ENCODE peak calls at places on chromosomes 6 and 20, in seven cellular contexts. One of them, this sample, is unnamed.

GRCh38 chr20:9467995-9468394 is 46.4 kb upstream of the LAMP5 start:
- DNase-seq in activated B cell treated with CpG ODN at 0.5 μM for 24 hours: no peak
- DNase-seq in stomach: no peak
- DNase-seq in AG09309: no peak
- DNase-seq in omental fat pad: no peak
- DNase-seq in lower lobe of right lung: no peak
- DNase-seq in lung: no peak
- DNase-seq in this sample: no peak

GRCh38 chr20:11912664-11913415 is 4.9 kb upstream of the BTBD3 start:
- DNase-seq in activated B cell treated with CpG ODN at 0.5 μM for 24 hours: no peak
- DNase-seq in stomach: no peak
- DNase-seq in AG09309: no peak
- DNase-seq in omental fat pad: no peak
- DNase-seq in lower lobe of right lung: no peak
- DNase-seq in lung: no peak
- DNase-seq in this sample: no peak

GRCh38 chr6:7770111-7770510 is 44.2 kb downstream of the BMP6 start:
- DNase-seq in activated B cell treated with CpG ODN at 0.5 μM for 24 hours: no peak
- DNase-seq in stomach: no peak
- DNase-seq in AG09309: no peak
- DNase-seq in omental fat pad: no peak
- DNase-seq in lower lobe of right lung: no peak
- DNase-seq in lung: no peak
- DNase-seq in this sample: no peak

GRCh38 chr6:41446132-41446531 is 100.0 kb upstream of the FOXP4 start:
- DNase-seq in activated B cell treated with CpG ODN at 0.5 μM for 24 hours: no peak
- DNase-seq in stomach: no peak
- DNase-seq in AG09309: no peak
- DNase-seq in omental fat pad: no peak
- DNase-seq in lower lobe of right lung: no peak
- DNase-seq in lung: no peak
- DNase-seq in this sample: no peak

GRCh38 chr6:30842754-30843610 is 41.3 kb upstream of the DDR1 start:
- DNase-seq in activated B cell treated with CpG ODN at 0.5 μM for 24 hours: no peak
- DNase-seq in stomach: no peak
- DNase-seq in AG09309: no peak
- DNase-seq in omental fat pad: no peak
- DNase-seq in lower lobe of right lung: no peak
- DNase-seq in lung: no peak
- DNase-seq in this sample: no peak

GRCh38 chr6:12009180-12009748 is 2.8 kb upstream of the HIVEP1 start:
- DNase-seq in activated B cell treated with CpG ODN at 0.5 μM for 24 hours: no peak
- DNase-seq in stomach: peak
- DNase-seq in AG09309: no peak
- DNase-seq in omental fat pad: no peak
- DNase-seq in lower lobe of right lung: no peak
- DNase-seq in lung: no peak
- DNase-seq in this sample: no peak

GRCh38 chr6:1179571-1180459 is 132.1 kb upstream of the FOXQ1 start:
- DNase-seq in activated B cell treated with CpG ODN at 0.5 μM for 24 hours: no peak
- DNase-seq in stomach: no peak
- DNase-seq in AG09309: no peak
- DNase-seq in omental fat pad: no peak
- DNase-seq in lower lobe of right lung: no peak
- DNase-seq in lung: no peak
- DNase-seq in this sample: no peak

GRCh38 chr6:19297880-19298279 is 539.3 kb upstream of the ID4 start:
- DNase-seq in activated B cell treated with CpG ODN at 0.5 μM for 24 hours: no peak
- DNase-seq in stomach: no peak
- DNase-seq in AG09309: no peak
- DNase-seq in omental fat pad: no peak
- DNase-seq in lower lobe of right lung: no peak
- DNase-seq in lung: no peak
- DNase-seq in this sample: peak

GRCh38 chr20:36818831-36819230 is 45.3 kb upstream of the DSN1 start:
- DNase-seq in activated B cell treated with CpG ODN at 0.5 μM for 24 hours: no peak
- DNase-seq in stomach: no peak
- DNase-seq in AG09309: no peak
- DNase-seq in omental fat pad: no peak
- DNase-seq in lower lobe of right lung: no peak
- DNase-seq in lung: no peak
- DNase-seq in this sample: no peak

GRCh38 chr6:157530126-157530525 is 149.1 kb downstream of the ZDHHC14 start:
- DNase-seq in activated B cell treated with CpG ODN at 0.5 μM for 24 hours: no peak
- DNase-seq in stomach: no peak
- DNase-seq in AG09309: no peak
- DNase-seq in omental fat pad: no peak
- DNase-seq in lower lobe of right lung: no peak
- DNase-seq in lung: no peak
- DNase-seq in this sample: peak

GRCh38 chr6:43978473-43979360 is 148.5 kb downstream of the MRPL14 start:
- DNase-seq in activated B cell treated with CpG ODN at 0.5 μM for 24 hours: no peak
- DNase-seq in stomach: no peak
- DNase-seq in AG09309: no peak
- DNase-seq in omental fat pad: peak
- DNase-seq in lower lobe of right lung: no peak
- DNase-seq in lung: no peak
- DNase-seq in this sample: peak

GRCh38 chr6:71404145-71404966 is 115.7 kb downstream of the OGFRL1 start:
- DNase-seq in activated B cell treated with CpG ODN at 0.5 μM for 24 hours: no peak
- DNase-seq in stomach: no peak
- DNase-seq in AG09309: no peak
- DNase-seq in omental fat pad: no peak
- DNase-seq in lower lobe of right lung: no peak
- DNase-seq in lung: no peak
- DNase-seq in this sample: peak

GRCh38 chr6:155782320-155782730 is 326.7 kb upstream of the NOX3 start:
- DNase-seq in activated B cell treated with CpG ODN at 0.5 μM for 24 hours: no peak
- DNase-seq in stomach: peak
- DNase-seq in AG09309: peak
- DNase-seq in omental fat pad: no peak
- DNase-seq in lower lobe of right lung: no peak
- DNase-seq in lung: no peak
- DNase-seq in this sample: peak

GRCh38 chr6:88492241-88492640 is 326.1 kb upstream of the CNR1 start:
- DNase-seq in activated B cell treated with CpG ODN at 0.5 μM for 24 hours: no peak
- DNase-seq in stomach: no peak
- DNase-seq in AG09309: no peak
- DNase-seq in omental fat pad: no peak
- DNase-seq in lower lobe of right lung: no peak
- DNase-seq in lung: no peak
- DNase-seq in this sample: peak

GRCh38 chr20:22586645-22587310 is 2.4 kb upstream of the FOXA2 start:
- DNase-seq in activated B cell treated with CpG ODN at 0.5 μM for 24 hours: no peak
- DNase-seq in stomach: peak
- DNase-seq in AG09309: no peak
- DNase-seq in omental fat pad: peak
- DNase-seq in lower lobe of right lung: peak
- DNase-seq in lung: peak
- DNase-seq in this sample: peak

GRCh38 chr20:44431118-44431501 is 44.6 kb upstream of the TTPAL start:
- DNase-seq in activated B cell treated with CpG ODN at 0.5 μM for 24 hours: no peak
- DNase-seq in stomach: no peak
- DNase-seq in AG09309: no peak
- DNase-seq in omental fat pad: no peak
- DNase-seq in lower lobe of right lung: no peak
- DNase-seq in lung: no peak
- DNase-seq in this sample: no peak

GRCh38 chr20:57763235-57763595 is 53.4 kb upstream of the PMEPA1 start:
- DNase-seq in activated B cell treated with CpG ODN at 0.5 μM for 24 hours: no peak
- DNase-seq in stomach: no peak
- DNase-seq in AG09309: no peak
- DNase-seq in omental fat pad: no peak
- DNase-seq in lower lobe of right lung: no peak
- DNase-seq in lung: no peak
- DNase-seq in this sample: no peak

GRCh38 chr6:140052757-140053729 is 678.6 kb upstream of the CITED2 start:
- DNase-seq in activated B cell treated with CpG ODN at 0.5 μM for 24 hours: no peak
- DNase-seq in stomach: no peak
- DNase-seq in AG09309: no peak
- DNase-seq in omental fat pad: no peak
- DNase-seq in lower lobe of right lung: no peak
- DNase-seq in lung: no peak
- DNase-seq in this sample: no peak

GRCh38 chr6:27205375-27206278 is 41.9 kb upstream of the PRSS16 start:
- DNase-seq in activated B cell treated with CpG ODN at 0.5 μM for 24 hours: no peak
- DNase-seq in stomach: no peak
- DNase-seq in AG09309: no peak
- DNase-seq in omental fat pad: no peak
- DNase-seq in lower lobe of right lung: no peak
- DNase-seq in lung: no peak
- DNase-seq in this sample: no peak

GRCh38 chr20:16368645-16369292 is 204.5 kb downstream of the KIF16B start:
- DNase-seq in activated B cell treated with CpG ODN at 0.5 μM for 24 hours: no peak
- DNase-seq in stomach: no peak
- DNase-seq in AG09309: peak
- DNase-seq in omental fat pad: no peak
- DNase-seq in lower lobe of right lung: no peak
- DNase-seq in lung: no peak
- DNase-seq in this sample: peak

GRCh38 chr6:159723259-159723658 is 4.0 kb upstream of the WTAP start:
- DNase-seq in activated B cell treated with CpG ODN at 0.5 μM for 24 hours: no peak
- DNase-seq in stomach: no peak
- DNase-seq in AG09309: no peak
- DNase-seq in omental fat pad: no peak
- DNase-seq in lower lobe of right lung: no peak
- DNase-seq in lung: no peak
- DNase-seq in this sample: no peak

GRCh38 chr6:163872335-163872734 is 457.8 kb downstream of the QKI start:
- DNase-seq in activated B cell treated with CpG ODN at 0.5 μM for 24 hours: no peak
- DNase-seq in stomach: no peak
- DNase-seq in AG09309: peak
- DNase-seq in omental fat pad: no peak
- DNase-seq in lower lobe of right lung: no peak
- DNase-seq in lung: no peak
- DNase-seq in this sample: peak

DNA sequence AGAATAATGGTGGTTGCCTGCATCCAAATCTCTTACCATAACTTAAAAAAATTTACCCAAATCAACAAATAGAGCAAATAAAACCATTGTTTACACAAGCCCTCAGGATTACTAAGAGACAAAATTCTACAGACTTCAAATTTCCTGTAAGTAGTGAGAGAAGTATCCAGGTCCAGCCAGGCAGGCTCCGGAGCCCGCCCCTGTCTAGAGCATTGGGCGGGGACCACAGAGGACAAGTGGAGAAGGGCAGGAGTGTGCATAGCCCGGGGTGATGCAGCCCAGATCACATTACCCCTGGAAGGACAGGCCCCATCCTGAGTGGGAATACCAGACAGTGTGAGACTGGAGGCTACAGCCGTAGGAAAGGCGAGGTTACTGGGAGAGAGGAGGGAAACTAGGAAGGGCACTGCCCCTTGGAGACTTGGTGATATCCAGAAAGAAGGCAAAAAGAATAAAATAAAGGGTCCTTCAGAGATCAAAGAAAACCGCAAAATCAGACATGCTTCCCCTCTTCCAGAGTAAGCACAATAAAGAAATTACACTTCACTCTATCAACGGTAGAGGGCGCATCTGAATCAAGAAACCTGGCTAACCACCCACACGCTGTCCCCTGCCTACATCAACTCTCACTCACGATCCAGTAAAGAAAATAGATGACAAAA is 26.6 kb downstream of the RIN2 start:
- DNase-seq in activated B cell treated with CpG ODN at 0.5 μM for 24 hours: no peak
- DNase-seq in stomach: peak
- DNase-seq in AG09309: peak
- DNase-seq in omental fat pad: no peak
- DNase-seq in lower lobe of right lung: peak
- DNase-seq in lung: peak
- DNase-seq in this sample: peak
- TF ChIP-seq CTCF in activated B cell treated with CpG ODN at 0.5 μM for 24 hours: no peak
- TF ChIP-seq CTCF in stomach: peak
- TF ChIP-seq CTCF in AG09309: peak
- TF ChIP-seq CTCF in omental fat pad: peak
- TF ChIP-seq CTCF in lower lobe of right lung: peak
- TF ChIP-seq CTCF in lung: peak
- TF ChIP-seq CTCF in this sample: peak

GRCh38 chr6:36852481-36853147 is 13.4 kb upstream of the CPNE5 start:
- DNase-seq in activated B cell treated with CpG ODN at 0.5 μM for 24 hours: no peak
- DNase-seq in stomach: no peak
- DNase-seq in AG09309: peak
- DNase-seq in omental fat pad: no peak
- DNase-seq in lower lobe of right lung: no peak
- DNase-seq in lung: no peak
- DNase-seq in this sample: no peak
- TF ChIP-seq CTCF in activated B cell treated with CpG ODN at 0.5 μM for 24 hours: no peak
- TF ChIP-seq CTCF in stomach: no peak
- TF ChIP-seq CTCF in AG09309: peak
- TF ChIP-seq CTCF in omental fat pad: no peak
- TF ChIP-seq CTCF in lower lobe of right lung: no peak
- TF ChIP-seq CTCF in lung: no peak
- TF ChIP-seq CTCF in this sample: peak

GRCh38 chr6:150685860-150686259 is 86.2 kb downstream of the PLEKHG1 start:
- DNase-seq in activated B cell treated with CpG ODN at 0.5 μM for 24 hours: no peak
- DNase-seq in stomach: no peak
- DNase-seq in AG09309: no peak
- DNase-seq in omental fat pad: no peak
- DNase-seq in lower lobe of right lung: peak
- DNase-seq in lung: no peak
- DNase-seq in this sample: peak
- TF ChIP-seq CTCF in activated B cell treated with CpG ODN at 0.5 μM for 24 hours: no peak
- TF ChIP-seq CTCF in stomach: no peak
- TF ChIP-seq CTCF in AG09309: peak
- TF ChIP-seq CTCF in omental fat pad: no peak
- TF ChIP-seq CTCF in lower lobe of right lung: peak
- TF ChIP-seq CTCF in lung: no peak
- TF ChIP-seq CTCF in this sample: peak

DNA sequence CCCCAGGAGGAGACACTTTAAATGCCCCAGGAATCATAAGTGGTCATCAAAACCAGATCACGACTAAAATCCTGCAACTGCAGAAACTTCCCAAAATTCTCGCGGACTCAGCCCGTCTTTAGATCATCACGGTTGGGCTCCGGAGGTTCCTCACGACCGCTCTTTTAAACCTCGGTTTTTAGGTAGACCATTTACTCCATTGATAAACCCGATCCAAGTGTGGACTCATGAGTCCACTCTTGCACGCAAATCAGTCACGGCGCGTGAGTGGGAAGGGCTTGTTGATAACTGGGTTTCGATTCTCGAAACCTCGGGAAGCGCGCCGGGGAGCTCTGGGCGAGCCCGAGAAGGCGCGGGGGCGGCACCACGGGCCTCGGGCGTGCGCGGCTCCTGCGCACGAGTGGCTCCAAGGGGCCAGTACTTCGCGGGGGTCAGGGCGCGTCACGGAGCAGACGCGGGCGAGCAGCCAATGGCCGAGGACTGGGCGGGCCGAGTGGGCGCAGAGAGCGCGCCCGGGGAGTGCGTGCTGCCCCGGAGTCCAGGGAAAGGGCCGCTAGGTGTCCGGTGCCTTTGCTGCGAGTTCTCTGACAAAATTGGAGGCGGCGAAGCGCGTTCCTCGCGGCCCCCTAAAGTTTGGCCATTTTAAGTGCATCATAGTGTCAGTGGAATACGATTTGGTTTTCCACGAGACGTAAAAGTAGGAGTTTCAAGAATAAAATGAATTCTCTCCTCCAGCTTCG is 658 bp upstream of the TENT5A start:
- DNase-seq in activated B cell treated with CpG ODN at 0.5 μM for 24 hours: peak
- DNase-seq in stomach: peak
- DNase-seq in AG09309: peak
- DNase-seq in omental fat pad: peak
- DNase-seq in lower lobe of right lung: peak
- DNase-seq in lung: peak
- DNase-seq in this sample: peak
- TF ChIP-seq CTCF in activated B cell treated with CpG ODN at 0.5 μM for 24 hours: no peak
- TF ChIP-seq CTCF in stomach: no peak
- TF ChIP-seq CTCF in AG09309: peak
- TF ChIP-seq CTCF in omental fat pad: no peak
- TF ChIP-seq CTCF in lower lobe of right lung: no peak
- TF ChIP-seq CTCF in lung: no peak
- TF ChIP-seq CTCF in this sample: no peak

This sample was measured in MCF 10A.